ENCODE peak calls at places on chromosomes 16 and 17, in ten cellular contexts. I is epithelial cell of esophagus, F is AG04450, W is right atrium auricular region, V is HFF-Myc, G is Peyer's patch, P is AG10803, Y is omental fat pad, J is MM.1S, N is neural progenitor cell. S is an unnamed sample.

GRCh38 chr16:85379041-85380001 is 233.8 kb upstream of the GSE1 start:
- DNase-seq in W (no peak), N (no peak), G (no peak), F (no peak), I (no peak), Y (no peak), P (no peak), V (no peak), J (no peak), S (no peak)

GRCh38 chr17:75011788-75012319 is 616 bp upstream of the MRPL58 start:
- DNase-seq in P (peak; percentile 78), F (no peak), N (peak; percentile 41), W (peak; percentile 79), I (peak; percentile 54), V (peak; percentile 61), Y (no peak), J (no peak), G (peak; percentile 18), S (no peak)

GRCh38 chr16:28166394-28167208 is 45.2 kb downstream of the XPO6 start:
- DNase-seq in F (no peak), G (no peak), P (no peak), N (no peak), Y (no peak), I (peak; percentile 90), J (no peak), W (no peak), V (no peak), S (no peak)

GRCh38 chr16:29678691-29679267 is at the start of gene QPRT:
- DNase-seq in Y (no peak), F (no peak), V (peak; percentile 19), N (peak; percentile 87), G (no peak), I (no peak), W (no peak), J (no peak), P (peak; percentile 13), S (no peak)

GRCh38 chr17:8149419-8150193 is 2.6 kb downstream of the PER1 start:
- DNase-seq in N (no peak), G (no peak), I (no peak), Y (no peak), F (no peak), P (no peak), V (no peak), W (no peak), J (no peak), S (no peak)

GRCh38 chr16:6803171-6803570 is 529.5 kb upstream of the RBFOX1 start:
- DNase-seq in J (no peak), Y (no peak), W (no peak), I (no peak), V (no peak), P (no peak), G (no peak), N (no peak), F (no peak), S (no peak)

GRCh38 chr17:29590261-29590978 is 972 bp upstream of the GIT1 start:
- DNase-seq in Y (no peak), V (no peak), G (no peak), P (peak; percentile 49), N (no peak), J (no peak), I (peak; percentile 69), F (no peak), W (no peak), S (no peak)

GRCh38 chr17:81427446-81428120 is 32.3 kb downstream of the BAHCC1 start:
- DNase-seq in I (no peak), Y (no peak), P (no peak), W (no peak), V (no peak), G (no peak), F (no peak), N (peak; percentile 58), J (no peak), S (no peak)

DNA sequence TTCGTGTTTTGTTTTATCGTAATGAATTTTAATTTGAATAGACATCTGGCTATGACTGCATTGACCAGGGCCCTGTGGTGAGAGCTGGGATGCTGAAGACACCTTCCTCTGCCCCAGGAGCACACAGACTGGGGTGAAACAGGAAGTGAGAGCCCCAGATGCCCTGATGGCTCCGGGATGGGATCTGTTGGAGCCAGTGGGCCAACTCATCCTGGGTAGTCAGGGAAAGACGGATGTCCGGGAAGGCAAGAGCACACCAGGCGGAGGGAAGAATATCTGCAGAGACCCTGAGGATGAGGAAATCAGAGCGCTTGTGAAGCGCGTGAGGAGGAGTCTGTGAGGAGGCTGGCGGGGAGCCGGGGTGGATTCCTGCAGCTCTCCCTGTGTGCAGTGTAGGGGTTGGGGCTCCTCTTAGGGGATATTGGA is 71.5 kb upstream of the LGALS9 start:
- DNase-seq in W (peak; percentile 77), F (peak; percentile 57), G (no peak), P (peak; percentile 81), I (no peak), N (no peak), Y (no peak), J (no peak), V (no peak), S (no peak)
- TF ChIP-seq CTCF in W (no peak), F (peak; percentile 55), G (no peak), P (peak; percentile 49), I (no peak), N (no peak), Y (no peak), J (no peak), V (peak; percentile 7), S (peak; percentile 28)

DNA sequence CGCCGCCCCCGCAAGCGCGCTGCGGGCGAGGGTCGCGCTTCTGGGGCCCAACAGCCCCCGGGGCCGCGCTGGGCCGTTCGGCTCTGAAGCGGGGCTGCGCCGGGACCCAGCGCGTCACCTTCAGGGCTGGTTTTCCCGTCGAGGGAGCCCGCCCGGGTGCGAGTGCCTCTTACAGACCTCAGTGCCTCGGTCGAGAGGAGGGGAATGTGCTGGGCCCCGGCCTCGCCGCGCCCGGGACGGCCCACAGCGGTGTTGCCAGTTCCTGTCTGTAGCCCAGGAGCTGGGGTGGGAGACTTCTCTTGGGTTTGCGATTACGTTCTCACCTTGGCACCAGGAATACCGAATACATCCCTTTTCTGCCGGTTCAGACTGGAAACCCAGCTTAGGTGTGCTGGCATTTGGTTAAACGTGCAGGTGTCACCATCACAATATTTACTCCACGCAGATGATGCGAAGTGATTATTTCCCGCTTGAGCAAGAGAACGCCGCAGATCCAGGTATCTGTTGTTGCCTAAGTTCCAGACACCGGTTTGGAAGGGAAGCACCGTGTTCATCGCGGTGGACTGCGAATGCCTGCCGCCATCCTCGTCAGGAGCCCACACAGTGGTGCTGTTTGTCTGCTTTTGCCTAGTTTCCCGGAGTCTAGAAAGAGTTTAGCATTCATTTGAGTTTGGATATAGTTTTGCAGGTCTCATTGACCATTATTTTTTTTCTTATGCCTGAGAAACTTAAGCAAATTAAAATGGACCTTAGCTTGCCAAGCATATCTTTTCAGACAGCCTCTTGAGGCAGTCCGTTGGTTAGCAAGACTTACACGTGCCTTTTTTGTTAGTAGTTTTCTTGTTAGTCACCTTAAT is 915 bp downstream of the MAP1LC3B start:
- DNase-seq in W (no peak), P (peak; percentile 47), Y (no peak), V (no peak), F (no peak), G (peak; percentile 47), N (peak; percentile 68), J (peak; percentile 19), I (peak; percentile 63), S (no peak)
- TF ChIP-seq CTCF in W (no peak), P (peak; percentile 50), Y (no peak), V (peak; percentile 24), F (peak; percentile 41), G (no peak), N (peak; percentile 41), J (no peak), I (peak; percentile 30), S (peak; percentile 44)

GRCh38 chr16:67279296-67280089 is at the start of gene PLEKHG4:
- DNase-seq in V (peak; percentile 15), N (peak; percentile 86), P (peak; percentile 71), Y (peak; percentile 26), I (peak; percentile 78), J (peak; percentile 87), W (no peak), F (no peak), G (peak; percentile 61), S (peak; percentile 40)

GRCh38 chr16:67277294-67277998 is 1.9 kb upstream of the PLEKHG4 start:
- DNase-seq in G (no peak), I (peak; percentile 96), P (peak; percentile 100), F (peak; percentile 96), V (peak; percentile 91), W (peak; percentile 84), Y (peak; percentile 56), J (no peak), N (no peak), S (peak; percentile 96)

GRCh38 chr16:67277999-67278772 is 1.1 kb upstream of the PLEKHG4 start:
- DNase-seq in P (peak; percentile 84), W (no peak), Y (no peak), N (no peak), G (no peak), J (peak; percentile 46), I (peak; percentile 67), F (no peak), V (peak; percentile 61), S (peak; percentile 48)

GRCh38 chr16:67280090-67281015 is 1.0 kb downstream of the PLEKHG4 start:
- DNase-seq in G (no peak), W (no peak), P (no peak), I (no peak), V (no peak), J (no peak), Y (no peak), N (no peak), F (no peak), S (no peak)

DNA sequence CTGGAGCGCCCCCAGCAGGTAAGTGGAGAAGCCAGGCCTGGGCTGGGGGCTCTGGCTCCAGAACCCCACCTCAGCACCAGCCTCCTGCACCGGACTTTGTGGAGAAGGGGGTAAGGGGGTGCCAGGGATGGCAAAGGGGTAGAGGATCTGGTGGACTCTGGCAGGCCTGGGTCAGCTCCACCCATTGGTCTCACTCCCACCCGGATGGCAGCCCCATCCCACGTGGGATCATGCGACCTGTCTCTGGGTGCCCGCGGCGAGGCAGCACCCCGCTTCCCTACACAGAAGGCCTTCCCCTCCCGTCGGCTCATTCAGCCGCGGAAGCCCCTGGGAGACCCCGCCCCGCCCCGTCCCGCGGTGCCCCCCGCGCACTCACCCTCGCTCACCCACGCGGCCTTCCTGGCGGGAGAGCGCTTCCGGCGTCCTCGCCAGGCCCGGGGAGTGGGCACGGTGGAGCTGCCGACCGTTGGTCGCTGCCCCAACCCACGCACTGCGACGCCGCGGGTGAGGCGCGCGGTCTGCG is 498 bp upstream of the PLEKHG4 start:
- DNase-seq in I (no peak), N (peak; percentile 28), Y (no peak), P (no peak), G (peak; percentile 39), J (no peak), V (no peak), W (no peak), F (no peak), S (no peak)
- TF ChIP-seq CTCF in I (peak; percentile 56), N (peak; percentile 37), Y (no peak), P (peak; percentile 32), G (no peak), J (peak; percentile 64), V (peak; percentile 32), W (no peak), F (peak; percentile 35), S (peak; percentile 29)

GRCh38 chr16:58497468-58497867 is 2.5 kb upstream of the NDRG4 start:
- DNase-seq in V (no peak), I (no peak), J (no peak), N (no peak), Y (no peak), W (no peak), P (no peak), G (no peak), F (no peak), S (no peak)

GRCh38 chr16:58498341-58499091 is 1.4 kb upstream of the NDRG4 start:
- DNase-seq in F (no peak), V (no peak), Y (no peak), P (no peak), W (no peak), J (no peak), I (no peak), G (no peak), N (no peak), S (no peak)

GRCh38 chr16:58499615-58500328 is at the start of gene NDRG4:
- DNase-seq in I (peak; percentile 88), Y (no peak), G (peak; percentile 31), W (no peak), N (peak; percentile 91), P (peak; percentile 75), F (peak; percentile 84), V (peak; percentile 73), J (no peak), S (peak; percentile 60)

GRCh38 chr16:58499092-58499511 is 841 bp upstream of the NDRG4 start:
- DNase-seq in V (no peak), I (no peak), F (no peak), N (no peak), P (no peak), Y (no peak), W (no peak), J (no peak), G (no peak), S (no peak)

DNA sequence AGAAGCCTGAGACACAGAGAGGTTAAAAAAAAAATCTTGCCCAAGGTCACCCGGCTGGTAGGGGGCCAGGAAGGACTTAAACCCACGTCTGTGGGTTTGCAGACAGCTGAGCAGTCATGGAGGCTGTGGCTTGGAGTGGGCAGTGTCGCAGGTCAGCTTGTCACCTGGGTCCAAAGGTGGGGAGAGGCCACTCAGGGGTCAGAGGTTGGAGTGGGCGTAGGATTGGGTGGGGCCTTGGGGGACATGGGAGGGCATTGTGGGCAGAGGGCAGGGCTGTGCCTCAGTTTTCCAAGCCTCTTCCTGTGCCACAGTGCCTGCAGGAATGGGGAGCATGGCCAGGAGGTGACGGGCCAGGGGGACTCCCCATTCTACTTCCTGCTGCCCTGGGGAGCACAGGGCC is 2.0 kb upstream of the NDRG4 start:
- DNase-seq in I (no peak), P (no peak), Y (no peak), V (no peak), N (no peak), G (no peak), J (no peak), W (no peak), F (no peak), S (no peak)
- TF ChIP-seq CTCF in I (no peak), P (no peak), Y (no peak), V (no peak), N (no peak), G (no peak), J (no peak), W (no peak), F (no peak), S (no peak)